ENCODE peak calls at places on chromosomes 1 and 21, in four cellular contexts. M is naive thymus-derived CD4-positive, alpha-beta T cell; Q is brain microvascular endothelial cell; G is upper lobe of right lung. N is an unnamed sample.

GRCh38 chr1:28915036-28915895 is 897 bp downstream of the EPB41 start:
- DNase-seq in M (peak; percentile 63), Q (no peak), G (no peak), N (peak; percentile 82)

GRCh38 chr21:44929242-44929798 is 8.6 kb upstream of the ITGB2 start:
- DNase-seq in M (no peak), Q (no peak), G (no peak), N (peak; percentile 44)

GRCh38 chr1:148362141-148362929 is 120.8 kb downstream of the PPIAL4G start:
- DNase-seq in M (peak; percentile 9), Q (peak; percentile 45), G (peak; percentile 69), N (peak; percentile 91)

GRCh38 chr1:230827081-230827681 is 41.1 kb downstream of the C1orf198 start:
- DNase-seq in M (no peak), Q (no peak), G (no peak), N (peak; percentile 21)

GRCh38 chr1:6239950-6240768 is 3.8 kb upstream of the HES3 start:
- DNase-seq in M (no peak), Q (no peak), G (no peak), N (peak; percentile 72)

GRCh38 chr1:31368611-31369107 is 4.2 kb downstream of the FABP3 start:
- DNase-seq in M (no peak), Q (no peak), G (no peak), N (no peak)

GRCh38 chr1:188769936-188770335 is 1707.7 kb downstream of the BRINP3 start:
- DNase-seq in M (no peak), Q (no peak), G (no peak), N (no peak)

GRCh38 chr1:36910281-36910725 is 124.0 kb downstream of the GRIK3 start:
- DNase-seq in M (no peak), Q (no peak), G (no peak), N (peak; percentile 52)

GRCh38 chr1:85816606-85817005 is 108.4 kb upstream of the ZNHIT6 start:
- DNase-seq in M (no peak), Q (no peak), G (no peak), N (no peak)

GRCh38 chr1:99084562-99084961 is 79.9 kb upstream of the PLPPR5 start:
- DNase-seq in M (no peak), Q (no peak), G (no peak), N (no peak)

GRCh38 chr1:226786550-226786949 is 47.5 kb upstream of the ITPKB start:
- DNase-seq in M (no peak), Q (no peak), G (no peak), N (no peak)

GRCh38 chr1:166925791-166926483 is 49.4 kb downstream of the ILDR2 start:
- DNase-seq in M (no peak), Q (peak; percentile 88), G (no peak), N (no peak)

GRCh38 chr1:3597599-3597964 is 13.7 kb downstream of the MEGF6 start:
- DNase-seq in M (no peak), Q (no peak), G (no peak), N (no peak)

GRCh38 chr1:12620142-12620865 is 2.3 kb upstream of the DHRS3 start:
- DNase-seq in M (peak; percentile 28), Q (no peak), G (no peak), N (no peak)

GRCh38 chr1:23167353-23168078 is 1.1 kb downstream of the LUZP1 start:
- DNase-seq in M (peak; percentile 26), Q (peak; percentile 51), G (peak; percentile 77), N (peak; percentile 84)

GRCh38 chr1:19942088-19942487 is 18.7 kb upstream of the PLA2G2E start:
- DNase-seq in M (no peak), Q (no peak), G (no peak), N (no peak)

GRCh38 chr1:110626890-110627289 is 20.7 kb upstream of the KCNA2 start:
- DNase-seq in M (no peak), Q (no peak), G (no peak), N (peak; percentile 16)

GRCh38 chr1:41980872-41981653 is 62.3 kb upstream of the HIVEP3 start:
- DNase-seq in M (peak; percentile 1), Q (no peak), G (no peak), N (no peak)

GRCh38 chr1:241641748-241642592 is 1.8 kb upstream of the CHML start:
- DNase-seq in M (no peak), Q (peak; percentile 83), G (no peak), N (no peak)

GRCh38 chr1:219304227-219305226 is 130.8 kb downstream of the LYPLAL1 start:
- DNase-seq in M (no peak), Q (peak; percentile 70), G (no peak), N (no peak)

GRCh38 chr1:87329051-87329755 is 523 bp downstream of the LMO4 start:
- DNase-seq in M (peak; percentile 22), Q (peak; percentile 29), G (peak; percentile 74), N (peak; percentile 78)

GRCh38 chr1:29672955-29673507 is 436.7 kb downstream of the PTPRU start:
- DNase-seq in M (no peak), Q (no peak), G (peak; percentile 22), N (peak; percentile 38)

GRCh38 chr21:42745511-42746239 is 92.3 kb downstream of the PDE9A start:
- DNase-seq in M (no peak), Q (no peak), G (peak; percentile 47), N (no peak)

GRCh38 chr1:81797701-81798100 is 3.0 kb upstream of the ADGRL2 start:
- DNase-seq in M (no peak), Q (no peak), G (no peak), N (no peak)

GRCh38 chr1:81800741-81801031 is at the start of gene ADGRL2:
- DNase-seq in M (no peak), Q (no peak), G (peak; percentile 73), N (peak; percentile 85)

GRCh38 chr1:81801032-81801833 is 499 bp downstream of the ADGRL2 start:
- DNase-seq in M (peak; percentile 3), Q (peak; percentile 85), G (peak; percentile 76), N (peak; percentile 93)

GRCh38 chr1:81801834-81802531 is 1.2 kb downstream of the ADGRL2 start:
- DNase-seq in M (no peak), Q (peak; percentile 28), G (peak; percentile 63), N (peak; percentile 73)

GRCh38 chr1:81799939-81800740 is 594 bp upstream of the ADGRL2 start:
- DNase-seq in M (no peak), Q (peak; percentile 64), G (peak; percentile 61), N (peak; percentile 91)
- H3K27ac ChIP-seq in M (no peak overlapping the region), Q (no peak overlapping the region), G (peak overlapping the region; percentile 94), N (peak overlapping the region; percentile 96)

DNA sequence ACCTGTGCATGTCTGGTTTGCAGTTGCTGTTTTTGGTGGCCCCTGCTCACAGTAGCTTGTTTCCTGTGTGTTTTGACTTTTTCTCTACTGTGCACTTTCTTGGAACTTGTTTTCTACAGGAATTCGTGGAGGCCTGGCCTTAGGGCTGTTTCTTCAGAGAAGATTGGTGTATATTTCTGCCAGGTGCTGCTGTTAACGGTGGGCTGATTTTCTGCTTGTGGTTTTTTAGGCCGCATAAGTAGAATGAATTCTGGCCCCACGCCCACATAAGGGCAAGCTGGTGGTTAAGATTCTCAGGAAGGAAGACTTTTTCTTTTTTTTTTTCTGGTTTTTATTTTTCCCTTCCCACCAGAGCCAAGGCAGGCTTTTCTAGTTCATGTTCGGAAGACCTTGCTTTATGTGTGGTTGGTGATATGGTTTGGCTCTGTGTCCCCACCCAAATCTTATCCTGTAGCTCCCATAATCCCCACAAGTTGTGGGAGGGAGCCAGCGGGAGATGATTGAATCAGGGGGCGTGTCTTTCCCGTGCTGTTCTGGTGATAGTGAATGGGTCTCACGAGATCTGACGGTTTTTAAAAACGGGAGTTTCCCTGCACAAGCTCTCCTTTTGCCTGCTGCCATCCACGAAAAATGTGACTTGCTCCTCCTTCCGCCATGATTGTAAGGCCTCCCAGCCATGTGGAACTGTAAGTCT is 71.5 kb upstream of the DISP3 start:
- DNase-seq in M (no peak), Q (no peak), G (no peak), N (no peak)
- H3K27ac ChIP-seq in M (peak overlapping the region; percentile 14), Q (no peak overlapping the region), G (no peak overlapping the region), N (no peak overlapping the region)

GRCh38 chr1:44239337-44239960 is 26.2 kb downstream of the DMAP1 start:
- DNase-seq in M (no peak), Q (peak; percentile 60), G (peak; percentile 56), N (peak; percentile 67)
- H3K27ac ChIP-seq in M (no peak overlapping the region), Q (no peak overlapping the region), G (peak overlapping the region; percentile 74), N (peak overlapping the region; percentile 75)

GRCh38 chr1:54413295-54413694 is 7.1 kb upstream of the SSBP3 start:
- DNase-seq in M (peak; percentile 38), Q (peak; percentile 66), G (no peak), N (no peak)

GRCh38 chr1:54416435-54416834 is 10.2 kb upstream of the SSBP3 start:
- DNase-seq in M (no peak), Q (no peak), G (no peak), N (no peak)

GRCh38 chr1:54415986-54416385 is 9.8 kb upstream of the SSBP3 start:
- DNase-seq in M (no peak), Q (no peak), G (no peak), N (no peak)

GRCh38 chr1:54415533-54415932 is 9.3 kb upstream of the SSBP3 start:
- DNase-seq in M (no peak), Q (no peak), G (no peak), N (no peak)

DNA sequence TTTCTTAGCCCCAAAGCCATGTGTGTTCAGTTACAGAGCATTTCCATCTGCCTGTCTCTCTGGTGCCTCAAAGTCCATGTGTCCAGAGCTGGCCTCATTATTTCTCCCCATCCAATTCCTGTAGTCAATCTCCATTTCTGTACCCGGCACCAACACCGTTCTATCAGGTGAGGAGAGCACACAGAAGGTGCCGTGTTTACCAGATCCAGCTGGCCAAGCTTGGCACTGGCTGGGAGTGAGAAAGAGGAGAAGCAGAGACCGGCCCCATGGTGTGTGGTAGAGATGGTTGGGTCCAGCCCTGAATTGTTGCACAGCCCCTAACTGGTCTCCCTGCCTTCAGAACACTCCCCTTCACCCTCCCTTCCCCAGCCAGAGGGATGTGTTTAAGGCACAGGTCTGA is 7.5 kb upstream of the SSBP3 start:
- DNase-seq in M (no peak), Q (no peak), G (no peak), N (no peak)
- H3K27ac ChIP-seq in M (no peak overlapping the region), Q (no peak overlapping the region), G (no peak overlapping the region), N (no peak overlapping the region)

GRCh38 chr21:36297555-36297937 is 22.5 kb upstream of the MORC3 start:
- DNase-seq in M (no peak), Q (no peak), G (peak; percentile 19), N (no peak)

DNA sequence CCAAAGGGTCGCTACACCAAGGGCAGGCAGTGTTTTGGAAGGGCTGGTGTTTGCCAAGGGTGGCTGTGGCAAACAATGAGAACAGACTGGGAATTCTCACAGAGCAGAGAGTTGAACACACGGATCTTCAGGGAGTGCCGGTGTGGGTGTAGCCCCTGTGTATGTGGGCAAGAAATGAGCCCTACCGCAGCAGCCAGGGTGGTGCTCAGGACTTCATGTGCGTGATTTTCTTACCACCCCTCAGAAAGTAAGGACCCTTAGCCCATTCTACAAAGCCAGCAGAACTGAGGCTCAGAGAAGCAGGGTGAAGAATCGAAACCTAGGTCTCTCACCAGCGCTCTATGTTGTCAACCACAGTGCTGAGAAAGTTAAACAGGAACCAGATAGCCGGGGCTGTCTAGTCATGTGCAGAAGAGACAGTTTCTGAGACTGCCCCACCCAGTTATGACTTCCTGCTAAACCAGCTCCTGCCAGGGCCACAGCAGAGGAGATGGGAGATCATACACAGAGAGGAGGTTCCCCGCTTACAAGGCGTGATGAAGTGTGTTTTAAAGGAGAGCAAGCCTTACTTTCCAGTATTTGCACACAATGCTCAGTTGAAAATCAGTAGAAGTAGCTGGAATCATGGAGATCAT is 21.9 kb upstream of the MORC3 start:
- DNase-seq in M (peak; percentile 88), Q (no peak), G (peak; percentile 52), N (no peak)
- H3K27ac ChIP-seq in M (peak overlapping the region; percentile 84), Q (no peak overlapping the region), G (peak overlapping the region; percentile 87), N (no peak overlapping the region)

DNA sequence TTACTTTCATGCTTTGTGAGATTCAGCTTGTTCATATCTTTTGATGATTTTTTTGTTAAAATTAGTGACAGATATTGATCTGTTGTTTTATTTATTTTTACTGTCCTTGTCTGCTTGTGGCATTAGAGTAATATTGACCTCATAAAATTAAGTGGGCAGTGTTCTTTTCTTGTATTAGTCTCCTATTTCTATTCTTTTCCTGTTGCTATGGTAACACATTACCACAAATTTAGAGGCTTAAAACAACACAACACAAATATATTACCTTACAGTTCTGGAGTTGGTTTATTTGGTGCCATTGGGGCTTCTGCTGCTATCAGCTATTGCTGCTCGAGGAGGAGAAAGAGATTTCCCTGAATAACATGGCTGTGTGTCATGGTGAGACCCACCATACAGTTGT is 135.7 kb downstream of the C1orf94 start:
- DNase-seq in M (no peak), Q (no peak), G (no peak), N (no peak)
- H3K27ac ChIP-seq in M (no peak overlapping the region), Q (no peak overlapping the region), G (no peak overlapping the region), N (no peak overlapping the region)

N was measured in endodermal cell.